ENCODE peak calls at places on chromosome 22, in seven cellular contexts. Q is adrenal gland; E is stimulated activated CD4-positive, alpha-beta T cell treated with anti-CD3 and anti-CD28 coated beads, Interleukin-15, amount 100 ng/mL, for 1 hour; Y is NT2/D1; H is lower leg skin; I is SIG-M5; F is A549. M is an unnamed sample.
A peak's percentile ranks its signal among the peaks of the same experiment; 100 is the strongest.

GRCh38 chr22:23553438-23553837 is 26.7 kb downstream of the IGLL1 start:
- DNase-seq in Q (no peak), E (no peak), Y (no peak), H (peak; percentile 31), I (no peak), F (no peak), M (no peak)

GRCh38 chr22:39873963-39874362 is 19.6 kb downstream of the ENTHD1 start:
- DNase-seq in Q (no peak), E (no peak), Y (no peak), H (no peak), I (no peak), F (no peak), M (no peak)

GRCh38 chr22:38325575-38325974 is 8.3 kb upstream of the CSNK1E start:
- DNase-seq in Q (no peak), E (no peak), Y (peak; percentile 83), H (no peak), I (no peak), F (no peak), M (no peak)

GRCh38 chr22:45196308-45196707 is 32.6 kb downstream of the NUP50 start:
- DNase-seq in Q (no peak), E (no peak), Y (no peak), H (peak; percentile 82), I (no peak), F (no peak), M (no peak)

GRCh38 chr22:24137595-24137994 is 43.7 kb upstream of the SUSD2 start:
- DNase-seq in Q (no peak), E (no peak), Y (no peak), H (no peak), I (no peak), F (no peak), M (no peak)

GRCh38 chr22:28208036-28208435 is 289.0 kb upstream of the PITPNB start:
- DNase-seq in Q (no peak), E (no peak), Y (no peak), H (no peak), I (no peak), F (no peak), M (no peak)

GRCh38 chr22:26681395-26681821 is 24.0 kb downstream of the MIAT start:
- DNase-seq in Q (no peak), E (no peak), Y (peak; percentile 75), H (no peak), I (no peak), F (no peak), M (no peak)

GRCh38 chr22:42813501-42813900 is 43.6 kb downstream of the ARFGAP3 start:
- DNase-seq in Q (no peak), E (no peak), Y (no peak), H (peak; percentile 77), I (no peak), F (no peak), M (no peak)

GRCh38 chr22:39917776-39918493 is 17.1 kb downstream of the GRAP2 start:
- DNase-seq in Q (peak; percentile 10), E (no peak), Y (no peak), H (no peak), I (no peak), F (no peak), M (no peak)

GRCh38 chr22:39518996-39519680 is 1.2 kb upstream of the ATF4 start:
- DNase-seq in Q (no peak), E (no peak), Y (no peak), H (no peak), I (no peak), F (peak; percentile 43), M (peak; percentile 55)

GRCh38 chr22:17672417-17672991 is 33.9 kb downstream of the BCL2L13 start:
- DNase-seq in Q (no peak), E (no peak), Y (no peak), H (no peak), I (no peak), F (no peak), M (no peak)

GRCh38 chr22:35631597-35631996 is 14.5 kb upstream of the MB start:
- DNase-seq in Q (peak; percentile 55), E (no peak), Y (no peak), H (no peak), I (no peak), F (peak; percentile 40), M (no peak)

GRCh38 chr22:49568751-49569285 is 258.9 kb downstream of the BRD1 start:
- DNase-seq in Q (no peak), E (no peak), Y (no peak), H (peak; percentile 81), I (no peak), F (no peak), M (no peak)

GRCh38 chr22:17761145-17761488 is 13.2 kb downstream of the BID start:
- DNase-seq in Q (no peak), E (no peak), Y (no peak), H (no peak), I (no peak), F (no peak), M (no peak)

GRCh38 chr22:35312198-35313059 is 12.7 kb downstream of the TOM1 start:
- DNase-seq in Q (no peak), E (no peak), Y (no peak), H (peak; percentile 86), I (no peak), F (no peak), M (peak; percentile 28)

GRCh38 chr22:47601666-47602065 is 839.2 kb downstream of the TBC1D22A start:
- DNase-seq in Q (no peak), E (no peak), Y (no peak), H (peak; percentile 70), I (no peak), F (no peak), M (no peak)

GRCh38 chr22:29503811-29504372 is 23.9 kb downstream of the NEFH start:
- DNase-seq in Q (peak; percentile 82), E (no peak), Y (no peak), H (no peak), I (no peak), F (no peak), M (no peak)